ENCODE peak calls at places on chromosomes 6 and 20, in eight cellular contexts. M is A673, P is PC-9, N is ovary, X is iPS DF 6.9, A is ascending aorta, T is choroid plexus epithelial cell, B is fibroblast of villous mesenchyme. I is an unnamed sample.

GRCh38 chr6:127582777-127583462 is 5.9 kb downstream of the C6orf58 start:
- DNase-seq in M (peak), P (peak), N (no peak), X (no peak), A (no peak), T (peak), B (peak), I (no peak)

GRCh38 chr6:722608-723007 is 29.7 kb upstream of the EXOC2 start:
- DNase-seq in M (no peak), P (no peak), N (no peak), X (no peak), A (no peak), T (peak), B (peak), I (no peak)

GRCh38 chr6:87397656-87398055 is 10.1 kb upstream of the CFAP206 start:
- DNase-seq in M (no peak), P (no peak), N (no peak), X (no peak), A (no peak), T (no peak), B (no peak), I (no peak)

GRCh38 chr6:30101939-30102700 is 10.8 kb downstream of the TRIM31 start:
- DNase-seq in M (peak), P (peak), N (peak), X (peak), A (peak), T (peak), B (peak), I (peak)

GRCh38 chr6:30508890-30509736 is 19.8 kb downstream of the HLA-E start:
- DNase-seq in M (no peak), P (peak), N (no peak), X (no peak), A (peak), T (peak), B (no peak), I (no peak)

GRCh38 chr6:121590438-121590837 is 155.0 kb downstream of the GJA1 start:
- DNase-seq in M (no peak), P (no peak), N (no peak), X (no peak), A (no peak), T (peak), B (peak), I (no peak)

GRCh38 chr20:7358670-7359069 is 581.6 kb downstream of the HAO1 start:
- DNase-seq in M (no peak), P (no peak), N (no peak), X (no peak), A (no peak), T (no peak), B (no peak), I (no peak)

GRCh38 chr6:44237813-44238433 is 9.0 kb upstream of the HSP90AB1 start:
- DNase-seq in M (peak), P (peak), N (peak), X (no peak), A (peak), T (peak), B (peak), I (no peak)

GRCh38 chr20:47635256-47635655 is 133.6 kb downstream of the NCOA3 start:
- DNase-seq in M (no peak), P (no peak), N (no peak), X (no peak), A (no peak), T (no peak), B (no peak), I (no peak)

GRCh38 chr20:3777726-3778629 is 3.3 kb downstream of the SPEF1 start:
- DNase-seq in M (peak), P (no peak), N (peak), X (no peak), A (peak), T (peak), B (no peak), I (no peak)

GRCh38 chr6:36662827-36663256 is 15.7 kb upstream of the CDKN1A start:
- DNase-seq in M (no peak), P (peak), N (no peak), X (no peak), A (no peak), T (no peak), B (no peak), I (no peak)

GRCh38 chr20:62031462-62032092 is 34.1 kb downstream of the TAF4 start:
- DNase-seq in M (no peak), P (no peak), N (no peak), X (no peak), A (no peak), T (no peak), B (no peak), I (no peak)

GRCh38 chr6:142537612-142538478 is 236.0 kb downstream of the ADGRG6 start:
- DNase-seq in M (peak), P (no peak), N (no peak), X (peak), A (no peak), T (peak), B (peak), I (peak)

GRCh38 chr20:58890454-58891075 is 38.0 kb downstream of the GNAS start:
- DNase-seq in M (peak), P (no peak), N (peak), X (no peak), A (peak), T (peak), B (peak), I (no peak)

GRCh38 chr20:36885355-36885754 is 9.4 kb downstream of the TLDC2 start:
- DNase-seq in M (no peak), P (no peak), N (no peak), X (no peak), A (no peak), T (no peak), B (no peak), I (no peak)

GRCh38 chr20:64188682-64189529 is 24.7 kb downstream of the MYT1 start:
- DNase-seq in M (peak), P (peak), N (no peak), X (peak), A (no peak), T (peak), B (peak), I (peak)

GRCh38 chr6:14105547-14105946 is 12.0 kb upstream of the CD83 start:
- DNase-seq in M (no peak), P (no peak), N (no peak), X (no peak), A (no peak), T (no peak), B (no peak), I (no peak)

DNA sequence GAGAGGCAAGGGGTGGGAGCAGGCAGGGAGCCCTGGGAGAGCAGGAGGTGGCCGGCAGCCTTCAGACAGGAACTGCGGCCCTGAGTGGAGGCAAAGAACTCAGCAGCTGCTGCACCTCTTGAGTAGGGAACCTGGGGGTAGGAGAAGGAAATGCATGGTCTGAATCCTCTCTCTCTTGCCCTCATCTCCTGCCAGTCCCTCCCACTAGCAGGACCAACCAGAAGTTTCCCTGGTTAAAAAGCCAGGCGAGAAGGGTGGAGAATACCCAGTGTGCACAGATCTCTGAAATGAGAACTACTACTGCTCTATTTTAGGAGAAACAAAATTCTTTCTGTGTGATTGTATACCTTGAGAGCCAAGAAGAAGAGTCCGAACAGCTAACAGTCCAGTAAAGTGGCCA is 25.4 kb downstream of the WRNIP1 start:
- DNase-seq in M (no peak), P (no peak), N (no peak), X (peak), A (peak), T (peak), B (no peak), I (no peak)
- H3K4me3 ChIP-seq in M (no peak), P (no peak), N (no peak), X (no peak), A (no peak), T (no peak), B (no peak), I (no peak)

GRCh38 chr6:25034477-25034876 is 98.7 kb upstream of the RIPOR2 start:
- DNase-seq in M (no peak), P (no peak), N (no peak), X (no peak), A (no peak), T (no peak), B (no peak), I (no peak)
- H3K4me3 ChIP-seq in M (peak), P (no peak), N (peak), X (no peak), A (no peak), T (no peak), B (peak), I (no peak)

GRCh38 chr6:158536891-158537798 is 22.7 kb upstream of the TMEM181 start:
- DNase-seq in M (peak), P (no peak), N (peak), X (no peak), A (no peak), T (no peak), B (no peak), I (no peak)

GRCh38 chr6:158539363-158539762 is 20.5 kb upstream of the TMEM181 start:
- DNase-seq in M (no peak), P (no peak), N (no peak), X (no peak), A (no peak), T (no peak), B (no peak), I (no peak)

GRCh38 chr6:158538741-158539140 is 21.1 kb upstream of the TMEM181 start:
- DNase-seq in M (no peak), P (no peak), N (no peak), X (no peak), A (no peak), T (no peak), B (no peak), I (no peak)

GRCh38 chr6:158531970-158532369 is 27.9 kb upstream of the TMEM181 start:
- DNase-seq in M (no peak), P (no peak), N (no peak), X (no peak), A (no peak), T (no peak), B (no peak), I (no peak)

GRCh38 chr6:158536084-158536890 is 23.6 kb upstream of the TMEM181 start:
- DNase-seq in M (peak), P (no peak), N (peak), X (peak), A (no peak), T (peak), B (peak), I (peak)
- H3K4me3 ChIP-seq in M (peak), P (no peak), N (peak), X (peak), A (peak), T (peak), B (peak), I (peak)

GRCh38 chr6:166174031-166174430 is 6.4 kb upstream of the TBXT start:
- DNase-seq in M (no peak), P (no peak), N (no peak), X (no peak), A (no peak), T (no peak), B (no peak), I (no peak)
- H3K4me3 ChIP-seq in M (no peak), P (no peak), N (no peak), X (no peak), A (no peak), T (no peak), B (no peak), I (no peak)

I was measured in NT2/D1.